ENCODE peak calls at places on chromosome 22, in eight cellular contexts. B is posterior vena cava; N is HT-29; T is bronchial epithelial cell; W is MM.1S; Z is WTC11; A is NCI-H748 treated with DMSO at 0.1 percent for 48 hours; F is activated T-cell treated with anti-CD3 and anti-CD28 coated beads, Interleukin-2, amount 50 U/mL, for 72 hours. Y is an unnamed sample.

GRCh38 chr22:45246060-45246985 is 5.6 kb upstream of the KIAA0930 start:
- DNase-seq in W (no peak), B (no peak), N (peak; percentile 93), A (no peak), T (peak; percentile 97), F (no peak), Z (no peak), Y (peak; percentile 82)

GRCh38 chr22:23790819-23791736 is 4.3 kb downstream of the SMARCB1 start:
- DNase-seq in B (peak; percentile 84), Z (no peak), T (no peak), N (no peak), A (no peak), F (no peak), W (no peak), Y (no peak)

GRCh38 chr22:47605886-47606285 is 843.4 kb downstream of the TBC1D22A start:
- DNase-seq in N (no peak), T (no peak), B (peak; percentile 51), A (no peak), F (no peak), W (no peak), Z (no peak), Y (no peak)

GRCh38 chr22:43734370-43735005 is 77.6 kb downstream of the EFCAB6 start:
- DNase-seq in W (no peak), N (no peak), B (no peak), Z (no peak), F (no peak), T (no peak), A (no peak), Y (no peak)

GRCh38 chr22:34380532-34380931 is 460.3 kb upstream of the LARGE1 start:
- DNase-seq in B (no peak), W (no peak), T (no peak), Z (no peak), A (no peak), N (no peak), F (no peak), Y (no peak)

GRCh38 chr22:27719535-27720227 is 81.9 kb downstream of the MN1 start:
- DNase-seq in F (no peak), N (no peak), A (no peak), W (no peak), Z (no peak), T (peak; percentile 100), B (peak; percentile 81), Y (no peak)

GRCh38 chr22:49528420-49528720 is 299.3 kb downstream of the BRD1 start:
- DNase-seq in T (no peak), A (no peak), N (no peak), F (no peak), B (peak; percentile 41), W (no peak), Z (no peak), Y (no peak)

GRCh38 chr22:25775501-25775900 is 33.5 kb downstream of the MYO18B start:
- DNase-seq in W (no peak), A (no peak), N (no peak), Z (peak; percentile 65), T (no peak), F (no peak), B (no peak), Y (no peak)

GRCh38 chr22:20422271-20422958 is 15.2 kb downstream of the SCARF2 start:
- DNase-seq in B (no peak), N (no peak), W (no peak), Z (no peak), F (no peak), A (no peak), T (no peak), Y (no peak)

Y was measured in pulmonary artery endothelial cell.